ENCODE peak calls at places on chromosome 5, in six cellular contexts. B is dorsolateral prefrontal cortex; O is NB4; G is stomach; Z is activated T-helper 1 cell treated with anti-CD3 and anti-CD28 coated beads, Interleukin-2, amount 50 U/mL, for 16 hours; W is caudate nucleus. R is an unnamed sample.

GRCh38 chr5:153565822-153566221 is 75.4 kb downstream of the GRIA1 start:
- DNase-seq in B (no peak), O (no peak), G (no peak), Z (no peak), W (no peak), R (peak)

GRCh38 chr5:150473673-150474358 is 24.3 kb upstream of the RPS14 start:
- DNase-seq in B (no peak), O (no peak), G (no peak), Z (no peak), W (no peak), R (peak)

GRCh38 chr5:71492817-71493615 is 37.6 kb downstream of the BDP1 start:
- DNase-seq in B (no peak), O (no peak), G (no peak), Z (no peak), W (no peak), R (no peak)

GRCh38 chr5:176507911-176508310 is 29.3 kb downstream of the RNF44 start:
- DNase-seq in B (no peak), O (no peak), G (no peak), Z (no peak), W (no peak), R (no peak)

GRCh38 chr5:38827525-38827924 is 18.3 kb upstream of the OSMR start:
- DNase-seq in B (no peak), O (no peak), G (no peak), Z (no peak), W (no peak), R (peak)

GRCh38 chr5:78731884-78732283 is 83.3 kb upstream of the LHFPL2 start:
- DNase-seq in B (no peak), O (no peak), G (no peak), Z (no peak), W (no peak), R (peak)

GRCh38 chr5:6553986-6554385 is 78.9 kb downstream of the NSUN2 start:
- DNase-seq in B (no peak), O (no peak), G (no peak), Z (no peak), W (no peak), R (no peak)

GRCh38 chr5:84378420-84378819 is 6.3 kb downstream of the EDIL3 start:
- DNase-seq in B (no peak), O (no peak), G (no peak), Z (no peak), W (no peak), R (no peak)

GRCh38 chr5:165622864-165623536 is 2117.6 kb downstream of the MAT2B start:
- DNase-seq in B (no peak), O (peak), G (no peak), Z (no peak), W (no peak), R (no peak)

GRCh38 chr5:73446631-73447233 is 1.8 kb downstream of the FOXD1 start:
- DNase-seq in B (no peak), O (no peak), G (no peak), Z (no peak), W (no peak), R (no peak)

GRCh38 chr5:11903614-11904269 is 504 bp downstream of the CTNND2 start:
- DNase-seq in B (no peak), O (no peak), G (no peak), Z (no peak), W (peak), R (no peak)

GRCh38 chr5:127801751-127802476 is 98.7 kb downstream of the CCDC192 start:
- DNase-seq in B (no peak), O (no peak), G (no peak), Z (no peak), W (no peak), R (peak)

GRCh38 chr5:80860934-80861613 is 99.1 kb upstream of the RASGRF2 start:
- DNase-seq in B (no peak), O (no peak), G (no peak), Z (no peak), W (no peak), R (no peak)

GRCh38 chr5:94754824-94755223 is 136.4 kb downstream of the SLF1 start:
- DNase-seq in B (no peak), O (no peak), G (no peak), Z (no peak), W (no peak), R (no peak)

GRCh38 chr5:39716532-39716971 is 291.8 kb upstream of the DAB2 start:
- DNase-seq in B (no peak), O (peak), G (peak), Z (no peak), W (no peak), R (peak)

GRCh38 chr5:129098488-129099183 is 4.1 kb downstream of the ISOC1 start:
- DNase-seq in B (no peak), O (peak), G (no peak), Z (no peak), W (no peak), R (no peak)

GRCh38 chr5:120695368-120695880 is 231.3 kb downstream of the PRR16 start:
- DNase-seq in B (no peak), O (no peak), G (no peak), Z (no peak), W (no peak), R (no peak)

GRCh38 chr5:1860949-1861348 is 21.8 kb downstream of the IRX4 start:
- DNase-seq in B (no peak), O (no peak), G (no peak), Z (no peak), W (no peak), R (no peak)

GRCh38 chr5:156683509-156683908 is 166.6 kb upstream of the PPP1R2B start:
- DNase-seq in B (no peak), O (no peak), G (no peak), Z (no peak), W (no peak), R (no peak)

GRCh38 chr5:2038337-2039179 is 155.8 kb upstream of the IRX4 start:
- DNase-seq in B (no peak), O (peak), G (peak), Z (peak), W (peak), R (peak)

GRCh38 chr5:59795141-59795540 is 98.4 kb downstream of the PDE4D start:
- DNase-seq in B (no peak), O (peak), G (no peak), Z (no peak), W (no peak), R (no peak)

GRCh38 chr5:67209141-67209771 is 12.7 kb upstream of the CD180 start:
- DNase-seq in B (no peak), O (peak), G (peak), Z (no peak), W (no peak), R (peak)

GRCh38 chr5:75006821-75007536 is 45.4 kb downstream of the GCNT4 start:
- DNase-seq in B (no peak), O (no peak), G (no peak), Z (no peak), W (no peak), R (no peak)

GRCh38 chr5:145925353-145925752 is 11.0 kb upstream of the SH3RF2 start:
- DNase-seq in B (no peak), O (no peak), G (no peak), Z (no peak), W (no peak), R (peak)

GRCh38 chr5:81994679-81995078 is 22.9 kb downstream of the ATG10 start:
- DNase-seq in B (no peak), O (no peak), G (no peak), Z (no peak), W (no peak), R (peak)

GRCh38 chr5:142722896-142723295 is 37.0 kb upstream of the FGF1 start:
- DNase-seq in B (no peak), O (no peak), G (no peak), Z (no peak), W (no peak), R (no peak)

GRCh38 chr5:15463231-15463630 is 36.7 kb upstream of the FBXL7 start:
- DNase-seq in B (no peak), O (no peak), G (no peak), Z (no peak), W (no peak), R (no peak)

GRCh38 chr5:32984851-32985250 is 273.7 kb downstream of the NPR3 start:
- DNase-seq in B (no peak), O (no peak), G (no peak), Z (no peak), W (no peak), R (no peak)

GRCh38 chr5:127196042-127196441 is 94.6 kb upstream of the MEGF10 start:
- DNase-seq in B (no peak), O (no peak), G (no peak), Z (no peak), W (no peak), R (no peak)

GRCh38 chr5:147898875-147899401 is 7.4 kb downstream of the C5orf46 start:
- DNase-seq in B (no peak), O (no peak), G (no peak), Z (no peak), W (no peak), R (peak)

GRCh38 chr5:72767289-72768010 is 49.0 kb upstream of the TNPO1 start:
- DNase-seq in B (no peak), O (peak), G (no peak), Z (no peak), W (no peak), R (no peak)

GRCh38 chr5:37789991-37790390 is 49.9 kb downstream of the GDNF start:
- DNase-seq in B (no peak), O (no peak), G (no peak), Z (no peak), W (no peak), R (no peak)

GRCh38 chr5:165775094-165775493 is 2269.7 kb downstream of the MAT2B start:
- DNase-seq in B (no peak), O (no peak), G (no peak), Z (no peak), W (no peak), R (no peak)

GRCh38 chr5:132056610-132057497 is 3.6 kb upstream of the IL3 start:
- DNase-seq in B (peak), O (no peak), G (peak), Z (no peak), W (no peak), R (no peak)

GRCh38 chr5:126499742-126500396 is 76.7 kb downstream of the GRAMD2B start:
- DNase-seq in B (no peak), O (peak), G (no peak), Z (no peak), W (no peak), R (no peak)

GRCh38 chr5:108148715-108149139 is 233.2 kb downstream of the FBXL17 start:
- DNase-seq in B (no peak), O (peak), G (no peak), Z (no peak), W (no peak), R (peak)

GRCh38 chr5:54658014-54658413 is 140.5 kb downstream of the SNX18 start:
- DNase-seq in B (no peak), O (no peak), G (no peak), Z (no peak), W (no peak), R (peak)

GRCh38 chr5:73280821-73281746 is 108.1 kb downstream of the TMEM174 start:
- DNase-seq in B (no peak), O (no peak), G (peak), Z (no peak), W (no peak), R (no peak)

GRCh38 chr5:174514325-174514724 is 210.1 kb upstream of the MSX2 start:
- DNase-seq in B (no peak), O (no peak), G (no peak), Z (no peak), W (no peak), R (no peak)

GRCh38 chr5:40615586-40616193 is 64.0 kb upstream of the PTGER4 start:
- DNase-seq in B (no peak), O (peak), G (no peak), Z (no peak), W (no peak), R (peak)